ENCODE peak calls at places on chromosomes 12 and 14, in nine cellular contexts. One of them, this sample, is unnamed.

GRCh38 chr14:65476290-65476941 is 63.9 kb downstream of the FUT8 start:
- DNase-seq in body of pancreas: no peak
- DNase-seq in NB4: no peak
- DNase-seq in activated B cell treated with CpG ODN at 0.5 μM for 24 hours: no peak
- DNase-seq in fibroblast of lung: no peak
- DNase-seq in HFFc6: no peak
- DNase-seq in bronchial epithelial cell: no peak
- DNase-seq in nephron progenitor cell: no peak
- DNase-seq in brain microvascular endothelial cell: no peak
- DNase-seq in this sample: no peak

GRCh38 chr12:85979641-85980040 is 105.5 kb downstream of the NTS start:
- DNase-seq in body of pancreas: no peak
- DNase-seq in NB4: no peak
- DNase-seq in activated B cell treated with CpG ODN at 0.5 μM for 24 hours: no peak
- DNase-seq in fibroblast of lung: no peak
- DNase-seq in HFFc6: no peak
- DNase-seq in bronchial epithelial cell: peak
- DNase-seq in nephron progenitor cell: no peak
- DNase-seq in brain microvascular endothelial cell: peak
- DNase-seq in this sample: no peak

GRCh38 chr12:49804821-49805220 is 23.4 kb downstream of the NCKAP5L start:
- DNase-seq in body of pancreas: no peak
- DNase-seq in NB4: no peak
- DNase-seq in activated B cell treated with CpG ODN at 0.5 μM for 24 hours: no peak
- DNase-seq in fibroblast of lung: no peak
- DNase-seq in HFFc6: no peak
- DNase-seq in bronchial epithelial cell: no peak
- DNase-seq in nephron progenitor cell: no peak
- DNase-seq in brain microvascular endothelial cell: no peak
- DNase-seq in this sample: no peak

GRCh38 chr14:24605435-24606190 is 3.9 kb downstream of the GZMH start:
- DNase-seq in body of pancreas: peak
- DNase-seq in NB4: peak
- DNase-seq in activated B cell treated with CpG ODN at 0.5 μM for 24 hours: peak
- DNase-seq in fibroblast of lung: no peak
- DNase-seq in HFFc6: no peak
- DNase-seq in bronchial epithelial cell: peak
- DNase-seq in nephron progenitor cell: peak
- DNase-seq in brain microvascular endothelial cell: no peak
- DNase-seq in this sample: peak

GRCh38 chr14:72369106-72369505 is 436.9 kb downstream of the RGS6 start:
- DNase-seq in body of pancreas: no peak
- DNase-seq in NB4: no peak
- DNase-seq in activated B cell treated with CpG ODN at 0.5 μM for 24 hours: no peak
- DNase-seq in fibroblast of lung: no peak
- DNase-seq in HFFc6: no peak
- DNase-seq in bronchial epithelial cell: no peak
- DNase-seq in nephron progenitor cell: no peak
- DNase-seq in brain microvascular endothelial cell: no peak
- DNase-seq in this sample: no peak

GRCh38 chr12:64560395-64561301 is 49.6 kb upstream of the RASSF3 start:
- DNase-seq in body of pancreas: no peak
- DNase-seq in NB4: peak
- DNase-seq in activated B cell treated with CpG ODN at 0.5 μM for 24 hours: no peak
- DNase-seq in fibroblast of lung: peak
- DNase-seq in HFFc6: peak
- DNase-seq in bronchial epithelial cell: peak
- DNase-seq in nephron progenitor cell: no peak
- DNase-seq in brain microvascular endothelial cell: peak
- DNase-seq in this sample: no peak

GRCh38 chr12:52091869-52092268 is 12.4 kb downstream of the SMIM41 start:
- DNase-seq in body of pancreas: no peak
- DNase-seq in NB4: no peak
- DNase-seq in activated B cell treated with CpG ODN at 0.5 μM for 24 hours: no peak
- DNase-seq in fibroblast of lung: no peak
- DNase-seq in HFFc6: no peak
- DNase-seq in bronchial epithelial cell: peak
- DNase-seq in nephron progenitor cell: no peak
- DNase-seq in brain microvascular endothelial cell: no peak
- DNase-seq in this sample: no peak

GRCh38 chr12:120352117-120352516 is 16.8 kb downstream of the MSI1 start:
- DNase-seq in body of pancreas: no peak
- DNase-seq in NB4: no peak
- DNase-seq in activated B cell treated with CpG ODN at 0.5 μM for 24 hours: no peak
- DNase-seq in fibroblast of lung: peak
- DNase-seq in HFFc6: peak
- DNase-seq in bronchial epithelial cell: peak
- DNase-seq in nephron progenitor cell: no peak
- DNase-seq in brain microvascular endothelial cell: peak
- DNase-seq in this sample: no peak

GRCh38 chr12:40672650-40673319 is 19.5 kb upstream of the CNTN1 start:
- DNase-seq in body of pancreas: no peak
- DNase-seq in NB4: no peak
- DNase-seq in activated B cell treated with CpG ODN at 0.5 μM for 24 hours: no peak
- DNase-seq in fibroblast of lung: no peak
- DNase-seq in HFFc6: no peak
- DNase-seq in bronchial epithelial cell: no peak
- DNase-seq in nephron progenitor cell: no peak
- DNase-seq in brain microvascular endothelial cell: no peak
- DNase-seq in this sample: no peak

GRCh38 chr14:51938137-51938536 is 51.2 kb upstream of the RTRAF start:
- DNase-seq in body of pancreas: no peak
- DNase-seq in NB4: no peak
- DNase-seq in activated B cell treated with CpG ODN at 0.5 μM for 24 hours: no peak
- DNase-seq in fibroblast of lung: no peak
- DNase-seq in HFFc6: no peak
- DNase-seq in bronchial epithelial cell: no peak
- DNase-seq in nephron progenitor cell: no peak
- DNase-seq in brain microvascular endothelial cell: no peak
- DNase-seq in this sample: no peak

GRCh38 chr14:34872822-34873590 is 2.2 kb downstream of the BAZ1A start:
- DNase-seq in body of pancreas: peak
- DNase-seq in NB4: no peak
- DNase-seq in activated B cell treated with CpG ODN at 0.5 μM for 24 hours: no peak
- DNase-seq in fibroblast of lung: peak
- DNase-seq in HFFc6: peak
- DNase-seq in bronchial epithelial cell: peak
- DNase-seq in nephron progenitor cell: no peak
- DNase-seq in brain microvascular endothelial cell: peak
- DNase-seq in this sample: no peak

GRCh38 chr14:77039285-77040058 is 11.0 kb upstream of the IRF2BPL start:
- DNase-seq in body of pancreas: no peak
- DNase-seq in NB4: peak
- DNase-seq in activated B cell treated with CpG ODN at 0.5 μM for 24 hours: no peak
- DNase-seq in fibroblast of lung: peak
- DNase-seq in HFFc6: no peak
- DNase-seq in bronchial epithelial cell: no peak
- DNase-seq in nephron progenitor cell: no peak
- DNase-seq in brain microvascular endothelial cell: no peak
- DNase-seq in this sample: no peak

GRCh38 chr14:77035267-77035666 is 6.8 kb upstream of the IRF2BPL start:
- DNase-seq in body of pancreas: no peak
- DNase-seq in NB4: no peak
- DNase-seq in activated B cell treated with CpG ODN at 0.5 μM for 24 hours: no peak
- DNase-seq in fibroblast of lung: no peak
- DNase-seq in HFFc6: no peak
- DNase-seq in bronchial epithelial cell: no peak
- DNase-seq in nephron progenitor cell: no peak
- DNase-seq in brain microvascular endothelial cell: no peak
- DNase-seq in this sample: no peak

GRCh38 chr14:77037886-77038511 is 9.5 kb upstream of the IRF2BPL start:
- DNase-seq in body of pancreas: no peak
- DNase-seq in NB4: peak
- DNase-seq in activated B cell treated with CpG ODN at 0.5 μM for 24 hours: no peak
- DNase-seq in fibroblast of lung: peak
- DNase-seq in HFFc6: peak
- DNase-seq in bronchial epithelial cell: no peak
- DNase-seq in nephron progenitor cell: no peak
- DNase-seq in brain microvascular endothelial cell: no peak
- DNase-seq in this sample: no peak

GRCh38 chr14:77037338-77037782 is 8.9 kb upstream of the IRF2BPL start:
- DNase-seq in body of pancreas: no peak
- DNase-seq in NB4: no peak
- DNase-seq in activated B cell treated with CpG ODN at 0.5 μM for 24 hours: no peak
- DNase-seq in fibroblast of lung: no peak
- DNase-seq in HFFc6: no peak
- DNase-seq in bronchial epithelial cell: no peak
- DNase-seq in nephron progenitor cell: no peak
- DNase-seq in brain microvascular endothelial cell: no peak
- DNase-seq in this sample: no peak

DNA sequence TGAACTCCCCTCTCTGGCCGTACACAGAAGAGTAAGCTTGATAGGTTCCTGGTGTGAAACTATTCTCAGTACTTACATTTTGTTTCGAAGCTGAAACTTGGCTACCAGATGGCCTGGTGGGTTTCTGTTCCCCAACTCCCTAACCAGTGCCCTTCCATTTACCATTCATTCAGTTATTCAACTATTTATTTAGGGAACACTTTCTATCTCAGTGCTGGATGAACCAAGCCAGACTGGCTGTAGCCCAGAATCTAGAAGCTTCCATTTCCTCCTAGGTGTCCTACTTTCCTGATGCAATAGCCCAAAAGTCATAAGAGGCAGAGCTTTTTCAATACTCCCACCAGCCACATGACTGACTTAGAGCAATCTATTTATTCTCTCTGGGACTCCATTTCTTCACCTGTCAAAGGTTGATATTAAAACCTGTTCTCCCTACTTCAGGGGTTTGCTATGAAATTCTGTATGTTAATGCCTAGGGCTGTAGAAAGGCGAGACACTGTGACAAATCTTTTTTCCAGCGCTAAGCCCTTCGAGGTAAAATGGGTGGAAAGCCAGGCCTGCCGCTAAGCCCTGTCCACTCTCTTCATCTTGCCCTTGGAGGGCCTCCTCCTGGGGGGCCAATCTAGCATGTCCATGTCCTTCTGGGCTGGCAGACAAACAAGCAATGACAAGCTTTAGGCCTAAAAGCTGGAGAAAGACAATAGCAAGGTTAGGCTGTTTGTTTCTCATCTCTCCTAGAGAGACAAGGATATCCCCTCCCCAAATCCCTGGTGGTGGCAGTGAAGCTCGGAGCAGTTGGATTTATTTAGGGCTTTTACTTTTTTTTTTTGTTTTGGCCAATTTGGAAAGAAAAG is 8.2 kb upstream of the IRF2BPL start:
- DNase-seq in body of pancreas: no peak
- DNase-seq in NB4: no peak
- DNase-seq in activated B cell treated with CpG ODN at 0.5 μM for 24 hours: no peak
- DNase-seq in fibroblast of lung: no peak
- DNase-seq in HFFc6: no peak
- DNase-seq in bronchial epithelial cell: no peak
- DNase-seq in nephron progenitor cell: no peak
- DNase-seq in brain microvascular endothelial cell: no peak
- DNase-seq in this sample: no peak
- TF ChIP-seq CTCF in body of pancreas: no peak
- TF ChIP-seq CTCF in NB4: no peak
- TF ChIP-seq CTCF in activated B cell treated with CpG ODN at 0.5 μM for 24 hours: no peak
- TF ChIP-seq CTCF in fibroblast of lung: no peak
- TF ChIP-seq CTCF in HFFc6: no peak
- TF ChIP-seq CTCF in bronchial epithelial cell: no peak
- TF ChIP-seq CTCF in nephron progenitor cell: no peak
- TF ChIP-seq CTCF in brain microvascular endothelial cell: no peak
- TF ChIP-seq CTCF in this sample: no peak

DNA sequence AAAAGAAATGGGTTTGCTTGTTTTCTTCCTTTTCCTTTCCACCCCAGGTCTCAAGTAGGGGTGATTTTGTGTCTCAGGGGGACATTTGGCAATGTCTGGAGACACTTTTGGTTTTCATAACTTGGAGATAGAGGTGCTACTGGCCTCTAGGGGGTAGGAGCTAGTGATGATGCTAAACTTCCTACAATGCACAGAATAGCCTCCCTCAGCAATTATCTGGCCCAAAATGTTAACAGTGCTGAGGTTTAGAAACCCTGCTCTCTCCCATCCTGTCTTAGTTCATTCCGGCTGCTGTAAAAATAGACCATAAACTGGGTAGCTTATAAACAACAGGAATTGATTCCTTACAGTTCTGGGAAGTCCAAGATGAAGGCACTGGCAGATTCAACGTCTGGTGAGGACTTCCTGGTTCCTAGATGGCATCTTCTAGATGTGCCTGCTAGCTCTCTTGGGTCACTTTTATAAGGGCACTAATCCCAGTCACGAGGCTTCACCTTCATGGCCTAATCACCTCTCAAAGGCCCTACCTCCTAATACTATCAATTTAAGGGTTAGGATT is 7.4 kb upstream of the GAS2L3 start:
- DNase-seq in body of pancreas: no peak
- DNase-seq in NB4: no peak
- DNase-seq in activated B cell treated with CpG ODN at 0.5 μM for 24 hours: no peak
- DNase-seq in fibroblast of lung: no peak
- DNase-seq in HFFc6: no peak
- DNase-seq in bronchial epithelial cell: no peak
- DNase-seq in nephron progenitor cell: no peak
- DNase-seq in brain microvascular endothelial cell: no peak
- DNase-seq in this sample: no peak
- TF ChIP-seq CTCF in body of pancreas: no peak
- TF ChIP-seq CTCF in NB4: no peak
- TF ChIP-seq CTCF in activated B cell treated with CpG ODN at 0.5 μM for 24 hours: no peak
- TF ChIP-seq CTCF in fibroblast of lung: no peak
- TF ChIP-seq CTCF in HFFc6: peak
- TF ChIP-seq CTCF in bronchial epithelial cell: no peak
- TF ChIP-seq CTCF in nephron progenitor cell: no peak
- TF ChIP-seq CTCF in brain microvascular endothelial cell: no peak
- TF ChIP-seq CTCF in this sample: no peak

GRCh38 chr14:70640938-70641547 is 673 bp upstream of the TTC9 start:
- DNase-seq in body of pancreas: peak
- DNase-seq in NB4: no peak
- DNase-seq in activated B cell treated with CpG ODN at 0.5 μM for 24 hours: peak
- DNase-seq in fibroblast of lung: peak
- DNase-seq in HFFc6: no peak
- DNase-seq in bronchial epithelial cell: peak
- DNase-seq in nephron progenitor cell: no peak
- DNase-seq in brain microvascular endothelial cell: no peak
- DNase-seq in this sample: no peak
- TF ChIP-seq CTCF in body of pancreas: no peak
- TF ChIP-seq CTCF in NB4: no peak
- TF ChIP-seq CTCF in activated B cell treated with CpG ODN at 0.5 μM for 24 hours: no peak
- TF ChIP-seq CTCF in fibroblast of lung: no peak
- TF ChIP-seq CTCF in HFFc6: no peak
- TF ChIP-seq CTCF in bronchial epithelial cell: no peak
- TF ChIP-seq CTCF in nephron progenitor cell: no peak
- TF ChIP-seq CTCF in brain microvascular endothelial cell: no peak
- TF ChIP-seq CTCF in this sample: no peak

DNA sequence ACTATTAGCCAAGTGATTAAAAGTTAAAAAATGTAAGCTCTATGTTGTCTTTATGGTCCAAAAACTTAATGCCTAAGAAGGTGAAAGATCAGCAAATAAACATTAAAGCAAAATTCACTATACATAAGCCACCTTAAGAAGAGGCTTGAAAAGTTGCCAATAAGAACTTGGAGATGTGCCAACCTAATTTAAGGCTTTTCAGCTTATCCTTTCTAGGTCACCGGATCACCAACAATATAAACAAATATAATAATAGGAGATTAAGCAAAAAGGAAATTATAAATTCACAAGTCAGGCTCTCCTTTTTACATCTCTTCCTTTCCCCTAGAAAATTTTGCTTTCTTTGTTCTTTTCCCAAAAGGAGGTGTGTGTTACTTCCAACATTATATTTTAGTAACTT is 30.9 kb downstream of the SLC2A3 start:
- DNase-seq in body of pancreas: no peak
- DNase-seq in NB4: no peak
- DNase-seq in activated B cell treated with CpG ODN at 0.5 μM for 24 hours: no peak
- DNase-seq in fibroblast of lung: peak
- DNase-seq in HFFc6: no peak
- DNase-seq in bronchial epithelial cell: no peak
- DNase-seq in nephron progenitor cell: no peak
- DNase-seq in brain microvascular endothelial cell: no peak
- DNase-seq in this sample: no peak
- TF ChIP-seq CTCF in body of pancreas: no peak
- TF ChIP-seq CTCF in NB4: no peak
- TF ChIP-seq CTCF in activated B cell treated with CpG ODN at 0.5 μM for 24 hours: no peak
- TF ChIP-seq CTCF in fibroblast of lung: no peak
- TF ChIP-seq CTCF in HFFc6: no peak
- TF ChIP-seq CTCF in bronchial epithelial cell: no peak
- TF ChIP-seq CTCF in nephron progenitor cell: no peak
- TF ChIP-seq CTCF in brain microvascular endothelial cell: no peak
- TF ChIP-seq CTCF in this sample: no peak